ENCODE peak calls at places on chromosomes 11 and 22, in five cellular contexts. One of them, this sample, is unnamed.

GRCh38 chr22:25838960-25839741 is 97.2 kb downstream of the MYO18B start:
- DNase-seq in ovary: no peak
- DNase-seq in stomach: no peak
- DNase-seq in GM12878: no peak
- DNase-seq in SK-N-SH: no peak
- DNase-seq in this sample: no peak

GRCh38 chr11:71505001-71505400 is 22.1 kb upstream of the KRTAP5-7 start:
- DNase-seq in SK-N-SH: peak; percentile 56
- DNase-seq in ovary: no peak
- DNase-seq in GM12878: no peak
- DNase-seq in stomach: no peak
- DNase-seq in this sample: no peak

GRCh38 chr11:61712301-61712700 is 32.1 kb downstream of the DAGLA start:
- DNase-seq in stomach: no peak
- DNase-seq in ovary: no peak
- DNase-seq in GM12878: no peak
- DNase-seq in SK-N-SH: peak; percentile 53
- DNase-seq in this sample: no peak

GRCh38 chr22:20089226-20089976 is 9.4 kb downstream of the DGCR8 start:
- DNase-seq in stomach: no peak
- DNase-seq in GM12878: no peak
- DNase-seq in ovary: no peak
- DNase-seq in SK-N-SH: no peak
- DNase-seq in this sample: no peak

GRCh38 chr11:126592496-126593410 is 237.3 kb downstream of the ST3GAL4 start:
- DNase-seq in GM12878: no peak
- DNase-seq in SK-N-SH: no peak
- DNase-seq in ovary: no peak
- DNase-seq in stomach: no peak
- DNase-seq in this sample: no peak

GRCh38 chr11:20372081-20372480 is 8.6 kb downstream of the HTATIP2 start:
- DNase-seq in SK-N-SH: no peak
- DNase-seq in ovary: no peak
- DNase-seq in stomach: no peak
- DNase-seq in GM12878: no peak
- DNase-seq in this sample: no peak

GRCh38 chr11:133082453-133082781 is 449.9 kb downstream of the OPCML start:
- DNase-seq in stomach: no peak
- DNase-seq in GM12878: no peak
- DNase-seq in ovary: no peak
- DNase-seq in SK-N-SH: no peak
- DNase-seq in this sample: no peak

GRCh38 chr11:61297741-61298140 is 2.6 kb upstream of the VWCE start:
- DNase-seq in GM12878: no peak
- DNase-seq in ovary: peak; percentile 61
- DNase-seq in SK-N-SH: no peak
- DNase-seq in stomach: no peak
- DNase-seq in this sample: no peak

GRCh38 chr11:131998020-131998419 is 627.6 kb downstream of the NTM start:
- DNase-seq in ovary: no peak
- DNase-seq in GM12878: no peak
- DNase-seq in SK-N-SH: no peak
- DNase-seq in stomach: no peak
- DNase-seq in this sample: no peak

GRCh38 chr11:85941380-85941973 is 86.3 kb downstream of the CCDC83 start:
- DNase-seq in GM12878: no peak
- DNase-seq in ovary: peak; percentile 60
- DNase-seq in stomach: peak; percentile 40
- DNase-seq in SK-N-SH: peak; percentile 63
- DNase-seq in this sample: no peak

GRCh38 chr11:133228406-133229330 is 303.6 kb downstream of the OPCML start:
- DNase-seq in GM12878: no peak
- DNase-seq in ovary: no peak
- DNase-seq in SK-N-SH: peak; percentile 79
- DNase-seq in stomach: peak; percentile 29
- DNase-seq in this sample: peak; percentile 82

GRCh38 chr22:37566903-37567798 is 6.9 kb downstream of the CDC42EP1 start:
- DNase-seq in ovary: peak; percentile 89
- DNase-seq in stomach: peak; percentile 96
- DNase-seq in GM12878: peak; percentile 84
- DNase-seq in SK-N-SH: peak; percentile 91
- DNase-seq in this sample: peak; percentile 94

GRCh38 chr11:118628432-118628831 is 21.0 kb downstream of the PHLDB1 start:
- DNase-seq in SK-N-SH: no peak
- DNase-seq in ovary: no peak
- DNase-seq in stomach: no peak
- DNase-seq in GM12878: no peak
- DNase-seq in this sample: peak; percentile 63

GRCh38 chr11:465896-466538 is 15.9 kb downstream of the PTDSS2 start:
- DNase-seq in GM12878: no peak
- DNase-seq in stomach: no peak
- DNase-seq in SK-N-SH: no peak
- DNase-seq in ovary: no peak
- DNase-seq in this sample: peak; percentile 54

GRCh38 chr11:77590194-77590591 is 440 bp downstream of the AQP11 start:
- DNase-seq in ovary: peak; percentile 71
- DNase-seq in stomach: peak; percentile 45
- DNase-seq in SK-N-SH: no peak
- DNase-seq in GM12878: no peak
- DNase-seq in this sample: peak; percentile 31

GRCh38 chr11:100863080-100863581 is 176.0 kb downstream of the ARHGAP42 start:
- DNase-seq in GM12878: peak; percentile 49
- DNase-seq in SK-N-SH: no peak
- DNase-seq in ovary: no peak
- DNase-seq in stomach: peak; percentile 52
- DNase-seq in this sample: no peak

GRCh38 chr11:118953265-118953664 is 2.8 kb upstream of the UPK2 start:
- DNase-seq in stomach: no peak
- DNase-seq in GM12878: no peak
- DNase-seq in ovary: no peak
- DNase-seq in SK-N-SH: peak; percentile 86
- DNase-seq in this sample: no peak

GRCh38 chr11:45167283-45167682 is 20.8 kb downstream of the PRDM11 start:
- DNase-seq in SK-N-SH: no peak
- DNase-seq in ovary: no peak
- DNase-seq in stomach: no peak
- DNase-seq in GM12878: no peak
- DNase-seq in this sample: no peak

GRCh38 chr22:35451602-35452001 is 51.7 kb downstream of the MCM5 start:
- DNase-seq in GM12878: no peak
- DNase-seq in stomach: no peak
- DNase-seq in ovary: no peak
- DNase-seq in SK-N-SH: no peak
- DNase-seq in this sample: no peak

GRCh38 chr11:29751618-29752017 is 265.2 kb downstream of the KCNA4 start:
- DNase-seq in GM12878: no peak
- DNase-seq in SK-N-SH: no peak
- DNase-seq in stomach: no peak
- DNase-seq in ovary: no peak
- DNase-seq in this sample: no peak

GRCh38 chr11:27410301-27410700 is 47.3 kb upstream of the CCDC34 start:
- DNase-seq in stomach: no peak
- DNase-seq in ovary: no peak
- DNase-seq in SK-N-SH: no peak
- DNase-seq in GM12878: no peak
- DNase-seq in this sample: no peak

GRCh38 chr22:35812600-35812999 is 94.9 kb downstream of the APOL5 start:
- DNase-seq in SK-N-SH: no peak
- DNase-seq in stomach: no peak
- DNase-seq in ovary: no peak
- DNase-seq in GM12878: no peak
- DNase-seq in this sample: no peak

GRCh38 chr11:126328001-126328390 is 24.1 kb downstream of the DCPS start:
- DNase-seq in GM12878: no peak
- DNase-seq in SK-N-SH: no peak
- DNase-seq in stomach: no peak
- DNase-seq in ovary: peak; percentile 31
- DNase-seq in this sample: no peak

GRCh38 chr11:70713988-70714665 is 315.8 kb downstream of the CTTN start:
- DNase-seq in stomach: no peak
- DNase-seq in GM12878: no peak
- DNase-seq in SK-N-SH: peak; percentile 68
- DNase-seq in ovary: no peak
- DNase-seq in this sample: no peak

GRCh38 chr11:8049084-8049483 is 31.9 kb upstream of the TUB start:
- DNase-seq in GM12878: no peak
- DNase-seq in stomach: peak; percentile 9
- DNase-seq in SK-N-SH: no peak
- DNase-seq in ovary: no peak
- DNase-seq in this sample: no peak

GRCh38 chr22:22091400-22091878 is 108.9 kb upstream of the TOP3B start:
- DNase-seq in GM12878: no peak
- DNase-seq in ovary: no peak
- DNase-seq in SK-N-SH: no peak
- DNase-seq in stomach: no peak
- DNase-seq in this sample: no peak
- H3K36me3 ChIP-seq in GM12878: no peaks in the 10 kb centered on the region
- H3K36me3 ChIP-seq in ovary: no peaks in the 10 kb centered on the region
- H3K36me3 ChIP-seq in SK-N-SH: no peaks in the 10 kb centered on the region
- H3K36me3 ChIP-seq in stomach: no peaks in the 10 kb centered on the region
- H3K36me3 ChIP-seq in this sample: no peaks in the 10 kb centered on the region

GRCh38 chr11:10529279-10529678 is 11.7 kb downstream of the RNF141 start:
- DNase-seq in ovary: no peak
- DNase-seq in stomach: no peak
- DNase-seq in GM12878: no peak
- DNase-seq in SK-N-SH: no peak
- DNase-seq in this sample: no peak
- TF ChIP-seq EP300 in ovary: no peak
- TF ChIP-seq EP300 in stomach: no peak
- TF ChIP-seq EP300 in GM12878: no peak
- TF ChIP-seq EP300 in SK-N-SH: no peak
- TF ChIP-seq EP300 in this sample: no peak

DNA sequence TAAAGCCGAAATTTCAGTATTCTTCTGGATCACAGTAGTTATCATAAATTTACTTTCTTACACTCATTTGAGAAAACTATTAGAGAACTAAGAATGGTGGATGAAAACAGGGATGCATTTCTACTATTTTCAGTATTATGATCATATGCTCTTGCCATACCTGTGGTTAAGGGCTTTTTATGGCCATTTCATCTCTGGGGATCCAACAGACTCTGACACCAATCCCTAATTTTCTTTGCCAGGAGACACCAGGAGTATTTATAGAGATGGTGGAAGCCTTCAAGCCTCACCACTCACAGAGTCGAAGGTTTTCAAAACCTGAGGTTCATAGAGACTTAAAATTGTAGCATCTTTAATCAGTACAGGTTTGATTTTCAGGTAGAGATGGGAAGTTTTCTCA is at the start of gene OR51L1:
- DNase-seq in GM12878: no peak
- DNase-seq in ovary: no peak
- DNase-seq in stomach: no peak
- DNase-seq in SK-N-SH: no peak
- DNase-seq in this sample: no peak
- H3K36me3 ChIP-seq in GM12878: no peaks in the 10 kb centered on the region
- H3K36me3 ChIP-seq in ovary: no peaks in the 10 kb centered on the region
- H3K36me3 ChIP-seq in stomach: no peaks in the 10 kb centered on the region
- H3K36me3 ChIP-seq in SK-N-SH: no peaks in the 10 kb centered on the region
- H3K36me3 ChIP-seq in this sample: no peaks in the 10 kb centered on the region

DNA sequence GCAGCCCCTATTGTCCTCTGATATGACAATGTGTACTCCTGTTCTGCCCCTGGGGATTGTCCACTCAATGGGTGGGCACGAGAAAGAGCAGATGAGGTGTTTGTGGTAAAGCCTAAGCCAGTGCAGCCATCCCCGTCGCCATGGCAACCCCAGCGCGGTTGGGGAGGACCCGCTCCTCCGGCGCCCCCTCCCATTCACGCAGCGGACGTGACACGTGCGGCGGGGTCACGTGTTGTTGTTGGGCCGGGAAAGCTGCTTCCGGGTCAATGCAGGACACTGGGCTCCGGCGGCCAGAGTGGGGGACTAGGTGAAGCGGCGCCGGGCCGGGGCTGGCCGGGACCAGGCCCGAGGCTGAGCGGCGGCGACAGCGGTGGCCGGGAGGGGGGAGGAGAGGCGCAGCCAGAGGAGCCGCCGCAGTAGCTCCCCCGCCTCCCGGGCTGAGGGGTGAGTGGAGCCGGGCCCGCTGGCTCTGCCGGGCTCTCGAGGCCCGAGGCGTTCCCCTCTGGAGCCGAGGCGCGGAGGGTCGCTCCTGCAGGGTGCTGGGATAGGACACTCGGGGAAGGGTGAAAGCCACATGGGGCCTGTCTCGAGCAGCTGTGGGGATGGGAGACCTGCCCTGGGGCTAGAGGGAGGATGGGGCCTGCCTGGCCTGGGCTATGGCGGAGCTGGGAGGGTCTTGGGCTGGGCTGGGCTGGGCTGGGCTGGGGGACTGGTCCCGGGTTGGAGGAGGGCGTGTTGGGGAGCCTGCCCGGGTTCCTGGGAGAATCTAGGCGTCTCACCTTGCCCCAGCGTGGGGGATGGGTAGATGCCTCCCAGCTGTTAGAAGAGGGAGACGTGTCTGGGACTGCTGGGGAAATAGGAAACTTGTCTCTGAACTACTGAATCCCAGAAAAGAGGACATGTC is at the start of gene TBCEL:
- DNase-seq in stomach: peak; percentile 77
- DNase-seq in ovary: peak; percentile 95
- DNase-seq in SK-N-SH: peak; percentile 100
- DNase-seq in GM12878: peak; percentile 54
- DNase-seq in this sample: peak; percentile 95
- TF ChIP-seq EP300 in stomach: no peak
- TF ChIP-seq EP300 in ovary: no peak
- TF ChIP-seq EP300 in SK-N-SH: no peak
- TF ChIP-seq EP300 in GM12878: peak; percentile 36
- TF ChIP-seq EP300 in this sample: no peak

GRCh38 chr11:65860278-65861164 is at the start of gene MUS81:
- DNase-seq in GM12878: peak; percentile 82
- DNase-seq in SK-N-SH: peak; percentile 94
- DNase-seq in stomach: peak; percentile 98
- DNase-seq in ovary: peak; percentile 99
- DNase-seq in this sample: peak; percentile 98
- H3K36me3 ChIP-seq in GM12878: peaks cover 35% of the 10 kb centered on the region
- H3K36me3 ChIP-seq in SK-N-SH: peaks cover 23% of the 10 kb centered on the region
- H3K36me3 ChIP-seq in stomach: peaks cover 51% of the 10 kb centered on the region
- H3K36me3 ChIP-seq in ovary: no peaks in the 10 kb centered on the region
- H3K36me3 ChIP-seq in this sample: peaks cover 43% of the 10 kb centered on the region

GRCh38 chr11:130778026-130778425 is 138.3 kb downstream of the SNX19 start:
- DNase-seq in stomach: no peak
- DNase-seq in SK-N-SH: no peak
- DNase-seq in GM12878: no peak
- DNase-seq in ovary: no peak
- DNase-seq in this sample: no peak
- TF ChIP-seq EP300 in stomach: no peak
- TF ChIP-seq EP300 in SK-N-SH: no peak
- TF ChIP-seq EP300 in GM12878: no peak
- TF ChIP-seq EP300 in ovary: no peak
- TF ChIP-seq EP300 in this sample: no peak

This sample was measured in upper lobe of left lung.